ENCODE peak calls at places on chromosomes 11 and 22, in seven cellular contexts. H is heart left ventricle, N is IMR-90, I is sigmoid colon, D is ovary, R is adrenal gland, O is suprapubic skin. W is an unnamed sample.

GRCh38 chr11:34650528-34650927 is 29.6 kb downstream of the EHF start:
- DNase-seq in H (no peak), N (peak; percentile 22), I (no peak), D (no peak), R (no peak), O (no peak), W (peak; percentile 55)

GRCh38 chr11:9095421-9095820 is 4.0 kb upstream of the SCUBE2 start:
- DNase-seq in H (no peak), N (no peak), I (no peak), D (no peak), R (no peak), O (no peak), W (no peak)

GRCh38 chr22:19058713-19059451 is 63.3 kb downstream of the DGCR2 start:
- DNase-seq in H (no peak), N (no peak), I (peak; percentile 39), D (no peak), R (peak; percentile 54), O (peak; percentile 58), W (peak; percentile 38)

GRCh38 chr22:39135092-39135896 is 17.2 kb downstream of the CBX7 start:
- DNase-seq in H (peak; percentile 49), N (no peak), I (peak; percentile 89), D (peak; percentile 63), R (no peak), O (no peak), W (peak; percentile 55)

GRCh38 chr11:60951909-60952741 is at the start of gene SLC15A3:
- DNase-seq in H (peak; percentile 70), N (peak; percentile 27), I (peak; percentile 87), D (peak; percentile 65), R (peak; percentile 62), O (no peak), W (no peak)

GRCh38 chr22:37334859-37335818 is 52.8 kb downstream of the CYTH4 start:
- DNase-seq in H (no peak), N (no peak), I (no peak), D (no peak), R (no peak), O (no peak), W (no peak)

GRCh38 chr22:40808018-40808841 is 10.9 kb downstream of the SLC25A17 start:
- DNase-seq in H (no peak), N (peak; percentile 16), I (no peak), D (no peak), R (no peak), O (no peak), W (no peak)

GRCh38 chr11:82718307-82718706 is 15.4 kb downstream of the FAM181B start:
- DNase-seq in H (no peak), N (peak; percentile 49), I (no peak), D (no peak), R (peak; percentile 33), O (no peak), W (no peak)

GRCh38 chr22:38239101-38239761 is 33.6 kb downstream of the TMEM184B start:
- DNase-seq in H (no peak), N (peak; percentile 98), I (no peak), D (no peak), R (peak; percentile 75), O (no peak), W (no peak)

GRCh38 chr11:64112771-64113461 is 53.0 kb downstream of the MACROD1 start:
- DNase-seq in H (no peak), N (no peak), I (no peak), D (no peak), R (no peak), O (no peak), W (no peak)

GRCh38 chr11:129739339-129739738 is 76.3 kb upstream of the TMEM45B start:
- DNase-seq in H (no peak), N (no peak), I (no peak), D (no peak), R (no peak), O (peak; percentile 63), W (no peak)

GRCh38 chr11:2269601-2270321 is 627 bp downstream of the ASCL2 start:
- DNase-seq in H (no peak), N (peak; percentile 55), I (no peak), D (peak; percentile 48), R (no peak), O (peak; percentile 77), W (peak; percentile 22)

GRCh38 chr22:19820880-19821522 is 33.7 kb downstream of the GNB1L start:
- DNase-seq in H (no peak), N (no peak), I (peak; percentile 58), D (no peak), R (no peak), O (peak; percentile 76), W (peak; percentile 33)

GRCh38 chr22:37559901-37560681 is at the start of gene CDC42EP1:
- DNase-seq in H (peak; percentile 68), N (peak; percentile 36), I (peak; percentile 84), D (peak; percentile 85), R (peak; percentile 77), O (peak; percentile 89), W (no peak)

GRCh38 chr22:27124336-27125023 is 467.1 kb downstream of the MIAT start:
- DNase-seq in H (peak; percentile 52), N (no peak), I (peak; percentile 79), D (peak; percentile 41), R (peak; percentile 24), O (no peak), W (no peak)
- TF ChIP-seq POLR2A in H (no peak), N (no peak), I (no peak), D (no peak), R (no peak), O (no peak), W (no peak)

GRCh38 chr11:15161746-15162145 is 47.0 kb downstream of the INSC start:
- DNase-seq in H (no peak), N (peak; percentile 42), I (no peak), D (no peak), R (no peak), O (no peak), W (no peak)

GRCh38 chr11:15157181-15157580 is 42.5 kb downstream of the INSC start:
- DNase-seq in H (no peak), N (peak; percentile 93), I (no peak), D (no peak), R (no peak), O (no peak), W (no peak)

GRCh38 chr11:15158351-15159015 is 43.8 kb downstream of the INSC start:
- DNase-seq in H (no peak), N (peak; percentile 88), I (no peak), D (no peak), R (no peak), O (no peak), W (no peak)

GRCh38 chr11:15157738-15158137 is 43.0 kb downstream of the INSC start:
- DNase-seq in H (no peak), N (no peak), I (no peak), D (no peak), R (no peak), O (no peak), W (no peak)

GRCh38 chr11:15159085-15159484 is 44.4 kb downstream of the INSC start:
- DNase-seq in H (no peak), N (peak; percentile 49), I (no peak), D (no peak), R (no peak), O (no peak), W (no peak)
- TF ChIP-seq CTCF in H (no peak), N (peak; percentile 58), I (no peak), D (no peak), R (no peak), O (peak; percentile 9), W (peak; percentile 40)

GRCh38 chr11:124768914-124769313 is 6.8 kb upstream of the ESAM start:
- DNase-seq in H (no peak), N (no peak), I (no peak), D (no peak), R (no peak), O (no peak), W (no peak)

GRCh38 chr11:124766156-124766555 is 4.1 kb upstream of the ESAM start:
- DNase-seq in H (no peak), N (no peak), I (no peak), D (no peak), R (no peak), O (no peak), W (no peak)

DNA sequence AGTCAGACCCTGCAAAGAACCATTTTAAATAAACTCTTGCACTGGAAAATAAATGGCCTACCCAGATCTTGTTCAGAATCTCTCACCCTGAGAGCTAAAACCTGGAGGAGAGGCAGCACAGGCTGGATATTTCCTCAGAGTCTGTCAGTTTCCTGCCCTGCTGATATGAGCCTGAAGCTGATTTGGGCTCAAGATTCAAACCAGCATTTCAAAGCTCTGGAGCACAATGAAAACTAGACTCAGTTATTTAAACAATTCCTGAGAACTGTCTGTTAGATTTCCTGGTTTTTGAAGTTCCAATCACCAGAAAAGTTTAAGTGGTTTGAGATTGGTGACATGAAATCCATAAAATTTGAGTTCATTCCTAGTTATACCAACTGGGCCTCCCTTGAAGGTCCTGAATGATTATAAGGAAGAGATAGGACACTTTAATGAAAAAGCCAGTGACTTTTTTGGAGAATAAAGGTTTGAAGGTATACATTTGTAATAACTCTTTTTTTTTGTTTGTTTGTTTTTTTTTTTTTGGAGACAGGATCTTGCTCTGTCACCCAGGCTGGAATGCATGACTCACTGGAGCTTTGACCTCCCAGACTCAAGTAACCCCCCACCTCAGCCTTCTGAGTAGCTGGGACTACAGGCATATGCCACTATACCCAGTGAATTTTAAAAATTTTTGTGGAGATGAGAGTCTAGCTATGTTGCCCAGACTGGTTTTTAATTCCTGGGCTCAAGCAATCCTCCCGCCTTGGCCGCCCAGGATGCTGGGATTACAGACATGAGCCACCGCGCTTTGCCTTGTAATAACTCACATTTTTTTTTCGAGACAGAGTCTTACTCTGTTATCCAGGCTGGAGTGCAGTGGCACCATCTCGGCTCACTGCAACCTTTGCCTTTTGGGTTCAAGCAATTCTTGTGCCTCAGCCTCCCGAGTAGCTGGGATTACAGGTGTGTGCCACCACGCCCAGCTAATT is 8.0 kb upstream of the ESAM start:
- DNase-seq in H (no peak), N (peak; percentile 35), I (no peak), D (no peak), R (peak; percentile 62), O (no peak), W (no peak)
- TF ChIP-seq POLR2A in H (no peak), N (no peak), I (no peak), D (no peak), R (no peak), O (no peak), W (no peak)

GRCh38 chr22:27935897-27936296 is 16.8 kb upstream of the PITPNB start:
- DNase-seq in H (no peak), N (no peak), I (no peak), D (no peak), R (no peak), O (no peak), W (no peak)

GRCh38 chr22:27941143-27941542 is 22.1 kb upstream of the PITPNB start:
- DNase-seq in H (no peak), N (no peak), I (no peak), D (no peak), R (no peak), O (no peak), W (no peak)

GRCh38 chr22:27933186-27933983 is 14.3 kb upstream of the PITPNB start:
- DNase-seq in H (no peak), N (no peak), I (no peak), D (no peak), R (no peak), O (no peak), W (no peak)

GRCh38 chr22:27934069-27934468 is 15.0 kb upstream of the PITPNB start:
- DNase-seq in H (no peak), N (no peak), I (no peak), D (no peak), R (no peak), O (no peak), W (no peak)

DNA sequence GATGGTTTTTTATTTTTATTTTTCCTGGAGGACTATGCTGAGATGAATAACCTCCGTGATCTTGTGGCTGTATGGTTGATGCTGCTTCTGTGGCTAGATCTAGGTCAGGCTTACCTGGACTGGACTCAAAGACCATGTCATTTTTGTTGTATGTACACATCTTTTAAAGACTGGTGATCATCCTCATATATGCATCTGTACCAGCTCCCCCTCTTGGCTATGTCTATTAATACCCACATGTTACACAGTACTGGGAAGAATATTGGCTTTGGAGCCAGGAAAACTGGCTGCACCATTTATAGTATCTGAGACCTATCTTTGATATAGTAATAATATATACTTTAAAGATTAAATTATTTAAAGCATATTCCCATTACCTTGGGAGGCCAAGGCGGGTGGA is 18.4 kb upstream of the PITPNB start:
- DNase-seq in H (no peak), N (no peak), I (no peak), D (no peak), R (no peak), O (no peak), W (no peak)
- TF ChIP-seq CTCF in H (no peak), N (peak; percentile 19), I (no peak), D (no peak), R (no peak), O (no peak), W (no peak)

W was measured in Peyer's patch.